ENCODE peak calls at places on chromosomes 12 and 14, in five cellular contexts. One of them, this sample, is unnamed.

GRCh38 chr12:113030875-113031525 is 25.5 kb upstream of the DTX1 start:
- DNase-seq in cardiac muscle cell: peak
- DNase-seq in bronchial epithelial cell: peak
- DNase-seq in GM12878: no peak
- DNase-seq in cardiac fibroblast: peak
- DNase-seq in this sample: peak

GRCh38 chr14:34013714-34014055 is 62.8 kb upstream of the EGLN3 start:
- DNase-seq in cardiac muscle cell: no peak
- DNase-seq in bronchial epithelial cell: no peak
- DNase-seq in GM12878: no peak
- DNase-seq in cardiac fibroblast: no peak
- DNase-seq in this sample: no peak

GRCh38 chr14:52551696-52552062 is 626 bp downstream of the TXNDC16 start:
- DNase-seq in cardiac muscle cell: peak
- DNase-seq in bronchial epithelial cell: peak
- DNase-seq in GM12878: no peak
- DNase-seq in cardiac fibroblast: peak
- DNase-seq in this sample: peak

GRCh38 chr12:571795-572531 is 91.3 kb downstream of the NINJ2 start:
- DNase-seq in cardiac muscle cell: no peak
- DNase-seq in bronchial epithelial cell: peak
- DNase-seq in GM12878: no peak
- DNase-seq in cardiac fibroblast: no peak
- DNase-seq in this sample: peak

GRCh38 chr14:55245657-55246268 is 25.5 kb upstream of the FBXO34 start:
- DNase-seq in cardiac muscle cell: peak
- DNase-seq in bronchial epithelial cell: peak
- DNase-seq in GM12878: no peak
- DNase-seq in cardiac fibroblast: peak
- DNase-seq in this sample: peak

GRCh38 chr12:68317047-68317667 is 15.0 kb downstream of the MDM1 start:
- DNase-seq in cardiac muscle cell: peak
- DNase-seq in bronchial epithelial cell: peak
- DNase-seq in GM12878: no peak
- DNase-seq in cardiac fibroblast: peak
- DNase-seq in this sample: peak

GRCh38 chr12:85741051-85741450 is 95.2 kb downstream of the RASSF9 start:
- DNase-seq in cardiac muscle cell: no peak
- DNase-seq in bronchial epithelial cell: no peak
- DNase-seq in GM12878: no peak
- DNase-seq in cardiac fibroblast: no peak
- DNase-seq in this sample: no peak

GRCh38 chr14:30252800-30253425 is 306.0 kb upstream of the G2E3 start:
- DNase-seq in cardiac muscle cell: no peak
- DNase-seq in bronchial epithelial cell: peak
- DNase-seq in GM12878: no peak
- DNase-seq in cardiac fibroblast: peak
- DNase-seq in this sample: peak

GRCh38 chr14:69650948-69651369 is 39.6 kb downstream of the SUSD6 start:
- DNase-seq in cardiac muscle cell: no peak
- DNase-seq in bronchial epithelial cell: peak
- DNase-seq in GM12878: no peak
- DNase-seq in cardiac fibroblast: peak
- DNase-seq in this sample: peak

GRCh38 chr14:45287609-45288008 is 34.6 kb upstream of the MIS18BP1 start:
- DNase-seq in cardiac muscle cell: no peak
- DNase-seq in bronchial epithelial cell: no peak
- DNase-seq in GM12878: no peak
- DNase-seq in cardiac fibroblast: no peak
- DNase-seq in this sample: peak
- TF ChIP-seq CTCF in cardiac muscle cell: no peak
- TF ChIP-seq CTCF in bronchial epithelial cell: no peak
- TF ChIP-seq CTCF in GM12878: no peak
- TF ChIP-seq CTCF in cardiac fibroblast: no peak
- TF ChIP-seq CTCF in this sample: peak

GRCh38 chr12:71019282-71019831 is 98.8 kb upstream of the PTPRR start:
- DNase-seq in cardiac muscle cell: peak
- DNase-seq in bronchial epithelial cell: no peak
- DNase-seq in GM12878: no peak
- DNase-seq in cardiac fibroblast: no peak
- DNase-seq in this sample: no peak

GRCh38 chr12:71027835-71028234 is 107.3 kb upstream of the PTPRR start:
- DNase-seq in cardiac muscle cell: no peak
- DNase-seq in bronchial epithelial cell: no peak
- DNase-seq in GM12878: no peak
- DNase-seq in cardiac fibroblast: no peak
- DNase-seq in this sample: no peak

GRCh38 chr12:71029302-71029701 is 108.8 kb upstream of the PTPRR start:
- DNase-seq in cardiac muscle cell: peak
- DNase-seq in bronchial epithelial cell: no peak
- DNase-seq in GM12878: no peak
- DNase-seq in cardiac fibroblast: no peak
- DNase-seq in this sample: no peak

GRCh38 chr12:71024281-71024680 is 103.7 kb upstream of the PTPRR start:
- DNase-seq in cardiac muscle cell: no peak
- DNase-seq in bronchial epithelial cell: no peak
- DNase-seq in GM12878: no peak
- DNase-seq in cardiac fibroblast: no peak
- DNase-seq in this sample: no peak

DNA sequence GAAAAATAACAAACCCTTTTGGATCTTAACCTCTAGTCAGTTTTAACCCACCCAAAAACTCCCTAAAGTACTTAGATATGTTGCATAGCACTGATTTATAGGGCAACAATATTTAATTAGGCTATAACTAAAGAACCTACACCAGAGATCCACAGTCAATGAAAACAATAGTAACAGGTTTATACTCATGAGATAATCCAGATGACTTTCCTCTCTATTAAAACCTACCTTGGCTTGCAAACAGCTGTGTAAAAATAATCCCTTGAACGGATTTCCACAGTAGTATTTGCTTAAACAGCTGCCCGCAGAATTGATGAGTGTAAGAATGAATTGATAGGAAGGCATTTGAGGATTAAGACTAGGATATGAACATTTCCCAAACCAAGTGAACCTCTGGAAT is 104.3 kb upstream of the PTPRR start:
- DNase-seq in cardiac muscle cell: no peak
- DNase-seq in bronchial epithelial cell: no peak
- DNase-seq in GM12878: no peak
- DNase-seq in cardiac fibroblast: no peak
- DNase-seq in this sample: no peak
- TF ChIP-seq CTCF in cardiac muscle cell: no peak
- TF ChIP-seq CTCF in bronchial epithelial cell: no peak
- TF ChIP-seq CTCF in GM12878: no peak
- TF ChIP-seq CTCF in cardiac fibroblast: no peak
- TF ChIP-seq CTCF in this sample: no peak

GRCh38 chr14:23571701-23572523 is 4.3 kb upstream of the AP1G2 start:
- DNase-seq in cardiac muscle cell: no peak
- DNase-seq in bronchial epithelial cell: peak
- DNase-seq in GM12878: no peak
- DNase-seq in cardiac fibroblast: no peak
- DNase-seq in this sample: no peak
- TF ChIP-seq CTCF in cardiac muscle cell: no peak
- TF ChIP-seq CTCF in bronchial epithelial cell: no peak
- TF ChIP-seq CTCF in GM12878: no peak
- TF ChIP-seq CTCF in cardiac fibroblast: no peak
- TF ChIP-seq CTCF in this sample: no peak

GRCh38 chr12:107126688-107127481 is 33.5 kb upstream of the CRY1 start:
- DNase-seq in cardiac muscle cell: no peak
- DNase-seq in bronchial epithelial cell: peak
- DNase-seq in GM12878: no peak
- DNase-seq in cardiac fibroblast: peak
- DNase-seq in this sample: peak
- TF ChIP-seq CTCF in cardiac muscle cell: peak
- TF ChIP-seq CTCF in bronchial epithelial cell: peak
- TF ChIP-seq CTCF in GM12878: no peak
- TF ChIP-seq CTCF in cardiac fibroblast: peak
- TF ChIP-seq CTCF in this sample: peak

GRCh38 chr14:74207943-74208342 is 31.3 kb upstream of the VSX2 start:
- DNase-seq in cardiac muscle cell: no peak
- DNase-seq in bronchial epithelial cell: peak
- DNase-seq in GM12878: no peak
- DNase-seq in cardiac fibroblast: no peak
- DNase-seq in this sample: no peak
- TF ChIP-seq CTCF in cardiac muscle cell: peak
- TF ChIP-seq CTCF in bronchial epithelial cell: peak
- TF ChIP-seq CTCF in GM12878: peak
- TF ChIP-seq CTCF in cardiac fibroblast: peak
- TF ChIP-seq CTCF in this sample: no peak

GRCh38 chr12:6923851-6924250 is 3.9 kb upstream of the ATN1 start:
- DNase-seq in cardiac muscle cell: no peak
- DNase-seq in bronchial epithelial cell: no peak
- DNase-seq in GM12878: no peak
- DNase-seq in cardiac fibroblast: no peak
- DNase-seq in this sample: no peak

GRCh38 chr12:6919588-6919987 is 5.2 kb downstream of the ENO2 start:
- DNase-seq in cardiac muscle cell: no peak
- DNase-seq in bronchial epithelial cell: peak
- DNase-seq in GM12878: no peak
- DNase-seq in cardiac fibroblast: no peak
- DNase-seq in this sample: no peak

GRCh38 chr12:6921539-6921938 is 6.2 kb upstream of the ATN1 start:
- DNase-seq in cardiac muscle cell: no peak
- DNase-seq in bronchial epithelial cell: no peak
- DNase-seq in GM12878: no peak
- DNase-seq in cardiac fibroblast: no peak
- DNase-seq in this sample: no peak

GRCh38 chr12:6923003-6923732 is 4.6 kb upstream of the ATN1 start:
- DNase-seq in cardiac muscle cell: no peak
- DNase-seq in bronchial epithelial cell: no peak
- DNase-seq in GM12878: no peak
- DNase-seq in cardiac fibroblast: no peak
- DNase-seq in this sample: no peak

DNA sequence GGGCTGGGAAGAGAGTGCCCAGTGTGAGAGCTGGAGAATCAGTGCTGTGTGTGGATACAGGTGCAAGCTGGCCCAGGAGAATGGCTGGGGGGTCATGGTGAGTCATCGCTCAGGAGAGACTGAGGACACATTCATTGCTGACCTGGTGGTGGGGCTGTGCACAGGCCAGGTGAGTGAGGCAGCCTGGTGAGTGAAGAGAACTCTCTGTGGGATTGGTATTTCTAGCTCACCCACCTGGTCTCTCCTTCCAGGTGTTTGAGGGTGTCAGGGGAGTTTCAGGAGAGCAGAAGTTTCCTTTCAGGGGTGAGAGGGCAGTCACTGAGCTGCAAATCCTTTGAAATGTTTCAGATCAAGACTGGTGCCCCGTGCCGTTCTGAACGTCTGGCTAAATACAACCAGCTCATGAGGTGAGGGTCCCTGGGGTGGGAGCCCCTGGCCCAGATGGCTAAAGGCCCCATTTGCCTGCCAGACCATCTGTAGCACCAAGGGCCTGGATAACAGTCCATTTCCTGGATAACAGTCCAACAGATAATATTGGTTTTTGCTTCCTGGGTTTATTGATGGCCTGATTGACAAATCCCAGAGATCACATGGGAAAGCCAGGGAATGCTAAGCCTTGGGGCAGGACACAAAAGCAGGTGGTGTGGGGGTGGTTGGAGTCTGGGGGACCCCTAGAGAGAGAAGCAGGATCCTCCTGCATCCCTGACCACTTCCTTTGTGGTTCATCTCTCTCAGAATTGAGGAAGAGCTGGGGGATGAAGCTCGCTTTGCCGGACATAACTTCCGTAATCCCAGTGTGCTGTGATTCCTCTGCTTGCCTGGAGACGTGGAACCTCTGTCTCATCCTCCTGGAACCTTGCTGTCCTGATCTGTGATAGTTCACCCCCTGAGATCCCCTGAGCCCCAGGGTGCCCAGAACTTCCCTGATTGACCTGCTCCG is 5.5 kb upstream of the ATN1 start:
- DNase-seq in cardiac muscle cell: no peak
- DNase-seq in bronchial epithelial cell: no peak
- DNase-seq in GM12878: no peak
- DNase-seq in cardiac fibroblast: no peak
- DNase-seq in this sample: no peak
- TF ChIP-seq CTCF in cardiac muscle cell: no peak
- TF ChIP-seq CTCF in bronchial epithelial cell: no peak
- TF ChIP-seq CTCF in GM12878: no peak
- TF ChIP-seq CTCF in cardiac fibroblast: no peak
- TF ChIP-seq CTCF in this sample: no peak

GRCh38 chr14:59022144-59022543 is 166.3 kb upstream of the DAAM1 start:
- DNase-seq in cardiac muscle cell: no peak
- DNase-seq in bronchial epithelial cell: peak
- DNase-seq in GM12878: no peak
- DNase-seq in cardiac fibroblast: no peak
- DNase-seq in this sample: peak

GRCh38 chr14:59017285-59017965 is 171.0 kb upstream of the DAAM1 start:
- DNase-seq in cardiac muscle cell: no peak
- DNase-seq in bronchial epithelial cell: no peak
- DNase-seq in GM12878: no peak
- DNase-seq in cardiac fibroblast: no peak
- DNase-seq in this sample: no peak

GRCh38 chr14:59020382-59020781 is 168.1 kb upstream of the DAAM1 start:
- DNase-seq in cardiac muscle cell: peak
- DNase-seq in bronchial epithelial cell: peak
- DNase-seq in GM12878: no peak
- DNase-seq in cardiac fibroblast: peak
- DNase-seq in this sample: peak

GRCh38 chr14:59018460-59018859 is 170.0 kb upstream of the DAAM1 start:
- DNase-seq in cardiac muscle cell: no peak
- DNase-seq in bronchial epithelial cell: no peak
- DNase-seq in GM12878: no peak
- DNase-seq in cardiac fibroblast: no peak
- DNase-seq in this sample: no peak

GRCh38 chr14:59018978-59019377 is 169.5 kb upstream of the DAAM1 start:
- DNase-seq in cardiac muscle cell: no peak
- DNase-seq in bronchial epithelial cell: no peak
- DNase-seq in GM12878: no peak
- DNase-seq in cardiac fibroblast: peak
- DNase-seq in this sample: no peak
- TF ChIP-seq CTCF in cardiac muscle cell: peak
- TF ChIP-seq CTCF in bronchial epithelial cell: peak
- TF ChIP-seq CTCF in GM12878: peak
- TF ChIP-seq CTCF in cardiac fibroblast: peak
- TF ChIP-seq CTCF in this sample: peak

DNA sequence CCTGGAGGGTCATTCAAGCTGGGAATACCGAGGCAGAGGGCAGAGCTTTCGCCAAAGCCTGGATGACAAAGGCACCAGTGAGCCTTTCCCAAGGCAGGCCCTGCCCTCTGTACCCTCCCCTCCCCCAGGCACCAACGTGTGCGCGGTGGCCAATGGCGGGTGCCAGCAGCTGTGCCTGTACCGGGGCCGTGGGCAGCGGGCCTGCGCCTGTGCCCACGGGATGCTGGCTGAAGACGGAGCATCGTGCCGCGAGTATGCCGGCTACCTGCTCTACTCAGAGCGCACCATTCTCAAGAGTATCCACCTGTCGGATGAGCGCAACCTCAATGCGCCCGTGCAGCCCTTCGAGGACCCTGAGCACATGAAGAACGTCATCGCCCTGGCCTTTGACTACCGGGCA is 31.2 kb upstream of the NXPH4 start:
- DNase-seq in cardiac muscle cell: no peak
- DNase-seq in bronchial epithelial cell: no peak
- DNase-seq in GM12878: no peak
- DNase-seq in cardiac fibroblast: no peak
- DNase-seq in this sample: no peak
- TF ChIP-seq CTCF in cardiac muscle cell: no peak
- TF ChIP-seq CTCF in bronchial epithelial cell: no peak
- TF ChIP-seq CTCF in GM12878: no peak
- TF ChIP-seq CTCF in cardiac fibroblast: no peak
- TF ChIP-seq CTCF in this sample: no peak

GRCh38 chr12:39352470-39352869 is 90.5 kb downstream of the KIF21A start:
- DNase-seq in cardiac muscle cell: no peak
- DNase-seq in bronchial epithelial cell: no peak
- DNase-seq in GM12878: no peak
- DNase-seq in cardiac fibroblast: no peak
- DNase-seq in this sample: no peak
- TF ChIP-seq CTCF in cardiac muscle cell: no peak
- TF ChIP-seq CTCF in bronchial epithelial cell: no peak
- TF ChIP-seq CTCF in GM12878: no peak
- TF ChIP-seq CTCF in cardiac fibroblast: no peak
- TF ChIP-seq CTCF in this sample: no peak

This sample was measured in MCF 10A.